ENCODE peak calls at places on chromosomes 4 and X, in five cellular contexts. S is lower leg skin, A is Calu3, D is RWPE1, B is coronary artery. I is an unnamed sample.

GRCh38 chr4:83112678-83113428 is 1.7 kb downstream of the PLAC8 start:
- DNase-seq in S (no peak), A (no peak), D (no peak), B (no peak), I (peak)

GRCh38 chr4:43471950-43472349 is 579.4 kb downstream of the GRXCR1 start:
- DNase-seq in S (no peak), A (no peak), D (no peak), B (no peak), I (no peak)

GRCh38 chrX:7139202-7140081 is 8.1 kb upstream of the STS start:
- DNase-seq in S (no peak), A (no peak), D (no peak), B (no peak), I (no peak)

GRCh38 chr4:141395246-141395830 is 174.6 kb downstream of the ZNF330 start:
- DNase-seq in S (no peak), A (no peak), D (peak), B (no peak), I (no peak)

GRCh38 chr4:89298160-89298559 is 9.4 kb downstream of the GPRIN3 start:
- DNase-seq in S (no peak), A (peak), D (no peak), B (no peak), I (no peak)

GRCh38 chr4:179123079-179123478 is 1680.8 kb upstream of the AGA start:
- DNase-seq in S (no peak), A (no peak), D (no peak), B (no peak), I (no peak)

GRCh38 chrX:50762578-50762977 is 51.4 kb downstream of the SHROOM4 start:
- DNase-seq in S (no peak), A (no peak), D (no peak), B (no peak), I (no peak)

GRCh38 chrX:118208476-118208875 is 91.9 kb upstream of the KLHL13 start:
- DNase-seq in S (no peak), A (no peak), D (no peak), B (no peak), I (no peak)

GRCh38 chrX:131626681-131627296 is 82.9 kb downstream of the OR13H1 start:
- DNase-seq in S (no peak), A (no peak), D (no peak), B (no peak), I (no peak)

GRCh38 chr4:40731792-40732245 is 17.9 kb upstream of the NSUN7 start:
- DNase-seq in S (no peak), A (peak), D (no peak), B (no peak), I (peak)

GRCh38 chr4:113094802-113095201 is 45.3 kb downstream of the ANK2 start:
- DNase-seq in S (no peak), A (no peak), D (peak), B (no peak), I (no peak)

GRCh38 chrX:120768681-120769080 is 107.0 kb downstream of the CT47B1 start:
- DNase-seq in S (no peak), A (no peak), D (no peak), B (no peak), I (no peak)

GRCh38 chrX:69025802-69026301 is 139.4 kb downstream of the PJA1 start:
- DNase-seq in S (no peak), A (no peak), D (peak), B (no peak), I (no peak)

GRCh38 chr4:25113915-25114904 is 46.0 kb downstream of the SEPSECS start:
- DNase-seq in S (no peak), A (no peak), D (peak), B (no peak), I (no peak)

GRCh38 chr4:163017135-163017534 is 149.6 kb downstream of the NAF1 start:
- DNase-seq in S (no peak), A (no peak), D (no peak), B (no peak), I (no peak)

GRCh38 chr4:128979934-128980333 is 113.4 kb downstream of the SCLT1 start:
- DNase-seq in S (no peak), A (no peak), D (peak), B (no peak), I (no peak)

GRCh38 chrX:104156630-104157529 is at the start of gene SLC25A53:
- DNase-seq in S (peak), A (peak), D (peak), B (peak), I (peak)

GRCh38 chr4:25580633-25581467 is 74.8 kb upstream of the SLC34A2 start:
- DNase-seq in S (no peak), A (no peak), D (no peak), B (no peak), I (no peak)

GRCh38 chr4:3250956-3251690 is 2.2 kb downstream of the MSANTD1 start:
- DNase-seq in S (peak), A (no peak), D (no peak), B (no peak), I (peak)

GRCh38 chr4:87717276-87718031 is 67.4 kb downstream of the DMP1 start:
- DNase-seq in S (no peak), A (no peak), D (no peak), B (no peak), I (no peak)

GRCh38 chr4:169869487-169869886 is 111.7 kb upstream of the HPF1 start:
- DNase-seq in S (no peak), A (no peak), D (no peak), B (no peak), I (no peak)

GRCh38 chrX:134990475-134991473 is at the start of gene SMIM10:
- DNase-seq in S (peak), A (peak), D (peak), B (peak), I (peak)

GRCh38 chr4:120718979-120719566 is 203.5 kb downstream of the PRDM5 start:
- DNase-seq in S (no peak), A (peak), D (no peak), B (no peak), I (peak)

GRCh38 chr4:25884040-25884788 is 21.4 kb upstream of the SEL1L3 start:
- DNase-seq in S (no peak), A (no peak), D (no peak), B (no peak), I (no peak)

GRCh38 chr4:5500165-5500564 is 208.2 kb downstream of the EVC2 start:
- DNase-seq in S (no peak), A (no peak), D (peak), B (no peak), I (no peak)

GRCh38 chrX:9528498-9528897 is 63.6 kb downstream of the TBL1X start:
- DNase-seq in S (no peak), A (no peak), D (no peak), B (peak), I (no peak)

GRCh38 chr4:184503869-184504300 is 29.5 kb upstream of the IRF2 start:
- DNase-seq in S (no peak), A (no peak), D (no peak), B (no peak), I (peak)

GRCh38 chr4:87118826-87119225 is 101.6 kb downstream of the KLHL8 start:
- DNase-seq in S (no peak), A (no peak), D (no peak), B (no peak), I (peak)

GRCh38 chr4:129808242-129808641 is 712.3 kb downstream of the C4orf33 start:
- DNase-seq in S (no peak), A (no peak), D (no peak), B (no peak), I (no peak)

GRCh38 chrX:71492086-71493065 is 40.5 kb upstream of the OGT start:
- DNase-seq in S (peak), A (peak), D (peak), B (peak), I (peak)

GRCh38 chrX:74579597-74580209 is 34.7 kb downstream of the RLIM start:
- DNase-seq in S (no peak), A (no peak), D (no peak), B (no peak), I (no peak)

GRCh38 chr4:154622598-154622997 is 10.1 kb upstream of the FGG start:
- DNase-seq in S (no peak), A (peak), D (peak), B (no peak), I (peak)

DNA sequence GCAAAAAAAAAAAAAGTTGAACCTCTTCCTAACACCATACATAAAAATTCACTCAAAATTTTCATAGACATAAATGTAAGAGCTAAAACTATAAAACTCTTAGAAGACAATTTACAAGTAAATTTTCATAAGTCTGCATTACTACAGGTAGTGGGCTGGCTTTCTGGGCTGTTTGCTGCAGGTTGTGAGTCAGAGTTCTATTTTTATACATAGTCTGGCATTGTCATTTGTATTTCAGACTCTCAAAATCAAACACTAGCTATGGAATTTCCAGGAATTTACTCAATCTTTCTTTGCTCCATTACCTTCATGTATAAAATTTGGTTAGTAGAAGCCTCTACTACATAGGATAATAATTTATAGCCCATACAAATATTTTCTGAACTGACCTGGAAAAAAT is 227.2 kb downstream of the COX18 start:
- DNase-seq in S (no peak), A (no peak), D (no peak), B (no peak), I (no peak)
- TF ChIP-seq CTCF in S (no peak), A (no peak), D (no peak), B (no peak), I (no peak)

GRCh38 chr4:19224820-19225219 is 1026.9 kb upstream of the SLIT2 start:
- DNase-seq in S (no peak), A (no peak), D (no peak), B (no peak), I (no peak)
- TF ChIP-seq CTCF in S (no peak), A (no peak), D (peak), B (no peak), I (peak)

GRCh38 chrX:115940888-115941332 is 229.6 kb upstream of the AGTR2 start:
- DNase-seq in S (no peak), A (no peak), D (no peak), B (peak), I (peak)
- TF ChIP-seq CTCF in S (no peak), A (no peak), D (no peak), B (no peak), I (no peak)

GRCh38 chrX:22689290-22689689 is 310.5 kb upstream of the DDX53 start:
- DNase-seq in S (no peak), A (no peak), D (no peak), B (no peak), I (no peak)
- TF ChIP-seq CTCF in S (no peak), A (no peak), D (no peak), B (no peak), I (no peak)